ENCODE peak calls at places on chromosomes 3 and 15, in eight cellular contexts. X, C, Y, A, G, D, J and V are unnamed samples.

GRCh38 chr3:111803123-111803593 is 55.9 kb upstream of the PHLDB2 start:
- DNase-seq in X (peak), J (no peak), D (peak), G (peak), Y (peak), C (peak), A (no peak), V (no peak)

GRCh38 chr15:74053941-74054529 is 28.3 kb downstream of the GOLGA6A start:
- DNase-seq in C (peak), G (peak), A (peak), X (peak), J (peak), D (peak), Y (peak), V (peak)

GRCh38 chr3:125916376-125916978 is 52.5 kb upstream of the ROPN1B start:
- DNase-seq in D (peak), A (peak), Y (no peak), G (peak), X (peak), C (peak), J (peak), V (peak)

GRCh38 chr15:70806992-70807712 is 43.8 kb upstream of the UACA start:
- DNase-seq in X (no peak), Y (peak), C (peak), J (no peak), A (no peak), D (peak), G (no peak), V (no peak)

GRCh38 chr15:44536298-44536961 is 517 bp upstream of the EIF3J start:
- DNase-seq in X (peak), Y (peak), G (peak), A (peak), D (no peak), C (peak), J (peak), V (peak)

GRCh38 chr15:55834331-55834730 is 91.4 kb upstream of the PRTG start:
- DNase-seq in D (no peak), C (no peak), J (no peak), A (no peak), G (no peak), X (peak), Y (no peak), V (no peak)

GRCh38 chr15:87849181-87849580 is 407.4 kb downstream of the NTRK3 start:
- DNase-seq in X (peak), J (no peak), D (peak), C (peak), A (no peak), G (no peak), Y (no peak), V (no peak)

GRCh38 chr3:143974181-143974876 is 2.7 kb downstream of the DIPK2A start:
- DNase-seq in C (no peak), J (no peak), A (no peak), X (peak), D (peak), G (no peak), Y (no peak), V (no peak)

GRCh38 chr15:69422336-69422895 is 8.3 kb downstream of the KIF23 start:
- DNase-seq in Y (no peak), X (no peak), J (no peak), D (peak), G (no peak), A (no peak), C (no peak), V (no peak)

GRCh38 chr3:195001961-195002861 is 268.7 kb downstream of the XXYLT1 start:
- DNase-seq in A (peak), C (peak), Y (peak), G (no peak), X (peak), D (peak), J (peak), V (peak)

GRCh38 chr3:175338775-175339535 is 479.8 kb downstream of the NAALADL2 start:
- DNase-seq in Y (peak), A (no peak), G (no peak), J (no peak), C (peak), X (peak), D (peak), V (peak)

GRCh38 chr3:35727179-35727578 is 87.9 kb downstream of the ARPP21 start:
- DNase-seq in C (no peak), J (no peak), G (no peak), X (no peak), D (no peak), A (no peak), Y (no peak), V (no peak)

GRCh38 chr3:45693941-45694521 is 4.8 kb downstream of the SACM1L start:
- DNase-seq in D (no peak), J (no peak), C (no peak), G (no peak), A (no peak), Y (no peak), X (no peak), V (no peak)

GRCh38 chr15:78100886-78101285 is 8.5 kb downstream of the SH2D7 start:
- DNase-seq in G (no peak), C (no peak), D (no peak), X (no peak), J (no peak), Y (peak), A (no peak), V (no peak)

GRCh38 chr3:26118165-26118564 is 328.3 kb downstream of the OXSM start:
- DNase-seq in A (no peak), C (no peak), X (no peak), Y (no peak), G (no peak), D (no peak), J (no peak), V (peak)

GRCh38 chr3:138351916-138352555 is 3.7 kb downstream of the MRAS start:
- DNase-seq in X (no peak), D (no peak), Y (no peak), J (no peak), C (peak), G (no peak), A (no peak), V (no peak)

GRCh38 chr3:197083486-197083885 is 53.9 kb upstream of the MELTF start:
- DNase-seq in D (peak), Y (no peak), J (no peak), X (peak), A (peak), C (peak), G (no peak), V (no peak)

GRCh38 chr3:136093771-136094170 is 102.4 kb downstream of the MSL2 start:
- DNase-seq in D (no peak), Y (no peak), X (peak), G (no peak), J (no peak), C (no peak), A (no peak), V (no peak)

GRCh38 chr3:99242271-99242670 is 340.8 kb upstream of the DCBLD2 start:
- DNase-seq in J (no peak), Y (no peak), C (peak), D (peak), G (no peak), X (no peak), A (no peak), V (no peak)

GRCh38 chr3:105527538-105527937 is 160.8 kb downstream of the ALCAM start:
- DNase-seq in X (no peak), C (no peak), G (no peak), D (no peak), A (no peak), Y (no peak), J (no peak), V (no peak)

GRCh38 chr3:184911570-184911969 is 99.6 kb downstream of the VPS8 start:
- DNase-seq in Y (no peak), D (no peak), A (no peak), X (no peak), J (no peak), G (no peak), C (no peak), V (no peak)

GRCh38 chr15:59976480-59976879 is 27.6 kb upstream of the FOXB1 start:
- DNase-seq in X (no peak), J (peak), D (no peak), G (no peak), C (no peak), A (no peak), Y (no peak), V (no peak)

GRCh38 chr3:129106320-129106719 is 15.3 kb downstream of the RAB43 start:
- DNase-seq in G (no peak), Y (peak), C (no peak), X (peak), J (no peak), A (no peak), D (no peak), V (peak)

GRCh38 chr3:177521305-177521704 is 324.0 kb upstream of the TBL1XR1 start:
- DNase-seq in A (no peak), J (no peak), X (no peak), G (no peak), C (no peak), Y (peak), D (no peak), V (no peak)

GRCh38 chr3:117527346-117527745 is 817.8 kb downstream of the TUSC7 start:
- DNase-seq in X (no peak), Y (no peak), D (no peak), C (no peak), J (no peak), A (no peak), G (no peak), V (no peak)

GRCh38 chr3:126085841-126086240 is 1.9 kb upstream of the SLC41A3 start:
- DNase-seq in G (no peak), Y (no peak), X (no peak), D (no peak), C (no peak), A (no peak), J (no peak), V (no peak)

GRCh38 chr3:57787867-57788623 is 31.9 kb downstream of the SLMAP start:
- DNase-seq in A (no peak), X (peak), Y (no peak), C (peak), J (no peak), G (no peak), D (peak), V (no peak)

DNA sequence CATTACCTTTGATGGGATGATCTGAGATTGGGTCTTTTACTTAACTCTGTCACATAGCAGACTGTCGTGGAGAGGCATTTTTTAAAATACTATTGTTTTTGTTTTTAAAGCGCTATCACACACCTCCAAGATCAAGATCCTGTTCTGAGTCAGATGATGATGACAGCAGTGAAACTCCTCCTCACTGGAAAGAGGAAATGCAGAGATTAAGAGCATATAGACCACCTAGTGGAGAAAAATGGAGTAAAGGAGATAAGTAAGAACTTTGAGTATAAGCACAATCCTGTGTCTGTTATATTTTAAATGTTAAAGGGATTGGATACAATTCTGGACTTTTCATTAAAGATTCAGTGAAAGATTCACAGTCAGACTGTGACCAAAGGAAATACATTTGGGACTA is 18.4 kb upstream of the ZBTB47 start:
- DNase-seq in Y (no peak), A (no peak), D (peak), J (no peak), G (no peak), X (peak), C (peak), V (no peak)
- TF ChIP-seq CTCF in Y (no peak), A (no peak), D (no peak), J (peak), G (no peak), X (no peak), C (peak), V (no peak)

GRCh38 chr3:173044998-173045397 is 96.0 kb downstream of the SPATA16 start:
- DNase-seq in Y (no peak), X (peak), A (no peak), C (no peak), J (no peak), G (no peak), D (no peak), V (no peak)

GRCh38 chr3:173043757-173044156 is 97.3 kb downstream of the SPATA16 start:
- DNase-seq in C (no peak), X (no peak), G (no peak), Y (no peak), A (no peak), J (no peak), D (no peak), V (no peak)

GRCh38 chr3:173045770-173046382 is 95.2 kb downstream of the SPATA16 start:
- DNase-seq in X (peak), C (no peak), D (peak), G (no peak), A (no peak), Y (no peak), J (no peak), V (no peak)
- TF ChIP-seq CTCF in X (peak), C (peak), D (peak), G (peak), A (peak), Y (peak), J (no peak), V (peak)

GRCh38 chr15:52783929-52784798 is 6.0 kb downstream of the ONECUT1 start:
- DNase-seq in X (no peak), A (no peak), D (no peak), J (no peak), Y (no peak), G (no peak), C (no peak), V (no peak)
- TF ChIP-seq CTCF in X (no peak), A (peak), D (peak), J (no peak), Y (peak), G (peak), C (peak), V (peak)

DNA sequence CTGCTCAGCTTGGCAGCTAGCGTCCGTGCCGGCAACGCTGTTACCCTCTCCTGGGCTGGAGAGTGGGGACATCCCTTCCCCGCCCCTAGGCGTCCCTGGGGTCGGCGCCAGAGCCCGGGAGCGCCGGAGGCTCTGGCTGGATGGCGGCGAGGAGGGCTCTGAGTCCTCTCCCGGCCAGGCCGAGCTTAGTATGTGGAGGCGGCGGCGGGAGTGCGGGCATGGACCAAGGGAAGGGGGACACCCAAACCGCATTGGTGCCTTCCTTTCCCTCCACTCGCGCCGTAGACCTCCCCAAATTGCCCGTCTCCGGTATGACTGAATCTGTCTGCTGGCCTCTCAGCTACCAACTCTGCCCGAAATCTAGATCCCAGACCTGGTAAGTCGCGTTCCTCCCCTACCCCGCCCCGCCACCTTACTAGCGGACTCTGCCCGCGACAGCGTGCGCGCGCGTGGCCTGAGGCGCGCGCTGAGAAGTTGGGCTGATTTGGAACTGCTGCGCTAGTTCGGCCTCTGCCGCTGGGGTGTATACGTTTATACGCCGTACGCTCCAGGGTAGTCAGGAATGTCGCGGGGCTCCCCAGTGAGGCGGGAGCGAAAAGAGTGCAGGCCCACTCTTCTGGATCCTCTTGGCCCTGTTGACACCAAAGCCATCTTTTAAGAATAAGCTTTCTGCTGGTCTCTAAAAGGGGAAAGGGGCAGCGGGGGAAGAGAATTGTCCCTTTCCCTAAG is 12.2 kb downstream of the ZIC1 start:
- DNase-seq in C (no peak), Y (no peak), X (no peak), J (no peak), A (no peak), G (no peak), D (peak), V (no peak)
- TF ChIP-seq CTCF in C (no peak), Y (no peak), X (no peak), J (no peak), A (no peak), G (no peak), D (peak), V (no peak)